ENCODE peak calls at places on chromosomes 13 and 19, in five cellular contexts. P, Y, N, X and J are unnamed samples.

GRCh38 chr19:55069859-55070225 is 5.8 kb upstream of the EPS8L1 start:
- DNase-seq in Y (no peak), X (no peak), N (no peak), P (no peak), J (no peak)

GRCh38 chr19:36041831-36042230 is 9.2 kb upstream of the CLIP3 start:
- DNase-seq in N (no peak), X (no peak), P (no peak), Y (no peak), J (no peak)

GRCh38 chr19:28999733-29000433 is 213.1 kb downstream of the UQCRFS1 start:
- DNase-seq in X (no peak), N (no peak), P (no peak), Y (no peak), J (no peak)

GRCh38 chr19:4639531-4640246 is 373 bp downstream of the TNFAIP8L1 start:
- DNase-seq in N (no peak), Y (no peak), X (no peak), P (no peak), J (no peak)

GRCh38 chr13:21074601-21075302 is 13.4 kb upstream of the LATS2 start:
- DNase-seq in Y (no peak), P (no peak), N (peak), X (no peak), J (no peak)

GRCh38 chr19:4472174-4472974 is at the start of gene HDGFL2:
- DNase-seq in N (no peak), P (no peak), Y (no peak), X (no peak), J (no peak)

GRCh38 chr19:15159251-15159650 is 41.5 kb downstream of the NOTCH3 start:
- DNase-seq in Y (no peak), X (no peak), P (no peak), N (no peak), J (no peak)

GRCh38 chr19:48169585-48169973 is 565 bp downstream of the LIG1 start:
- DNase-seq in P (peak), N (peak), Y (peak), X (peak), J (peak)

GRCh38 chr13:29918845-29919244 is 68.4 kb upstream of the UBL3 start:
- DNase-seq in X (no peak), P (no peak), Y (no peak), N (no peak), J (no peak)

GRCh38 chr19:35120492-35120891 is 4.9 kb downstream of the FXYD3 start:
- DNase-seq in X (no peak), P (no peak), N (no peak), Y (no peak), J (peak)

GRCh38 chr19:56664511-56664910 is 7.0 kb downstream of the ZNF835 start:
- DNase-seq in N (no peak), Y (no peak), X (no peak), P (no peak), J (no peak)